ENCODE peak calls at places on chromosomes 13 and 19, in five cellular contexts. One of them, this sample, is unnamed.
A peak's percentile ranks its signal among the peaks of the same experiment; 100 is the strongest.

GRCh38 chr13:75704942-75705320 is 68.8 kb downstream of the LMO7 start:
- DNase-seq in right cardiac atrium: no peak
- DNase-seq in body of pancreas: peak; percentile 71
- DNase-seq in PC-3: peak; percentile 74
- DNase-seq in upper lobe of left lung: peak; percentile 87
- DNase-seq in this sample: no peak

GRCh38 chr19:35291916-35292315 is at the start of gene MAG:
- DNase-seq in right cardiac atrium: no peak
- DNase-seq in upper lobe of left lung: no peak
- DNase-seq in body of pancreas: no peak
- DNase-seq in PC-3: no peak
- DNase-seq in this sample: no peak

GRCh38 chr13:107258599-107259187 is 690.8 kb upstream of the ARGLU1 start:
- DNase-seq in upper lobe of left lung: no peak
- DNase-seq in body of pancreas: no peak
- DNase-seq in PC-3: peak; percentile 73
- DNase-seq in right cardiac atrium: no peak
- DNase-seq in this sample: no peak

GRCh38 chr19:56119585-56119978 is 1.5 kb downstream of the ZNF787 start:
- DNase-seq in upper lobe of left lung: no peak
- DNase-seq in right cardiac atrium: no peak
- DNase-seq in body of pancreas: peak; percentile 48
- DNase-seq in PC-3: peak; percentile 12
- DNase-seq in this sample: peak; percentile 87

GRCh38 chr19:32308436-32309077 is 36.9 kb upstream of the ZNF507 start:
- DNase-seq in PC-3: no peak
- DNase-seq in upper lobe of left lung: no peak
- DNase-seq in right cardiac atrium: no peak
- DNase-seq in body of pancreas: no peak
- DNase-seq in this sample: no peak

GRCh38 chr19:343451-343931 is 1.1 kb downstream of the MIER2 start:
- DNase-seq in body of pancreas: no peak
- DNase-seq in PC-3: no peak
- DNase-seq in upper lobe of left lung: no peak
- DNase-seq in right cardiac atrium: no peak
- DNase-seq in this sample: peak; percentile 93

GRCh38 chr13:41060723-41061074 is 610 bp upstream of the WBP4 start:
- DNase-seq in body of pancreas: peak; percentile 84
- DNase-seq in PC-3: peak; percentile 67
- DNase-seq in upper lobe of left lung: peak; percentile 80
- DNase-seq in right cardiac atrium: peak; percentile 93
- DNase-seq in this sample: peak; percentile 90

GRCh38 chr13:112899618-112900600 is 69.1 kb upstream of the MCF2L start:
- DNase-seq in right cardiac atrium: peak; percentile 41
- DNase-seq in PC-3: no peak
- DNase-seq in body of pancreas: no peak
- DNase-seq in upper lobe of left lung: peak; percentile 15
- DNase-seq in this sample: peak; percentile 86

GRCh38 chr19:35404879-35405622 is 34.2 kb downstream of the GPR42 start:
- DNase-seq in upper lobe of left lung: no peak
- DNase-seq in right cardiac atrium: no peak
- DNase-seq in PC-3: peak; percentile 36
- DNase-seq in body of pancreas: peak; percentile 53
- DNase-seq in this sample: peak; percentile 93

GRCh38 chr13:45082964-45083363 is 37.3 kb upstream of the GTF2F2 start:
- DNase-seq in PC-3: peak; percentile 92
- DNase-seq in upper lobe of left lung: no peak
- DNase-seq in right cardiac atrium: no peak
- DNase-seq in body of pancreas: no peak
- DNase-seq in this sample: no peak

GRCh38 chr13:32136061-32136460 is 104.5 kb downstream of the FRY start:
- DNase-seq in upper lobe of left lung: no peak
- DNase-seq in body of pancreas: no peak
- DNase-seq in PC-3: no peak
- DNase-seq in right cardiac atrium: no peak
- DNase-seq in this sample: no peak

GRCh38 chr13:56424246-56424645 is 716.5 kb upstream of the PRR20A start:
- DNase-seq in right cardiac atrium: no peak
- DNase-seq in PC-3: no peak
- DNase-seq in upper lobe of left lung: no peak
- DNase-seq in body of pancreas: no peak
- DNase-seq in this sample: no peak

GRCh38 chr13:98480915-98481510 is 95.9 kb downstream of the STK24 start:
- DNase-seq in upper lobe of left lung: no peak
- DNase-seq in right cardiac atrium: no peak
- DNase-seq in PC-3: no peak
- DNase-seq in body of pancreas: peak; percentile 42
- DNase-seq in this sample: no peak

GRCh38 chr13:96003304-96003703 is 49.9 kb downstream of the UGGT2 start:
- DNase-seq in right cardiac atrium: no peak
- DNase-seq in PC-3: peak; percentile 28
- DNase-seq in upper lobe of left lung: no peak
- DNase-seq in body of pancreas: no peak
- DNase-seq in this sample: no peak

GRCh38 chr19:41707871-41708371 is 505 bp upstream of the CEACAM5 start:
- DNase-seq in upper lobe of left lung: peak; percentile 15
- DNase-seq in body of pancreas: no peak
- DNase-seq in right cardiac atrium: no peak
- DNase-seq in PC-3: no peak
- DNase-seq in this sample: no peak

GRCh38 chr13:102800145-102801041 is 1.5 kb downstream of the BIVM start:
- DNase-seq in body of pancreas: peak; percentile 81
- DNase-seq in PC-3: peak; percentile 72
- DNase-seq in right cardiac atrium: peak; percentile 95
- DNase-seq in upper lobe of left lung: peak; percentile 77
- DNase-seq in this sample: peak; percentile 98

GRCh38 chr19:50861496-50862286 is 7.0 kb downstream of the KLK3 start:
- DNase-seq in right cardiac atrium: no peak
- DNase-seq in PC-3: no peak
- DNase-seq in upper lobe of left lung: no peak
- DNase-seq in body of pancreas: no peak
- DNase-seq in this sample: no peak

GRCh38 chr19:15251749-15252397 is 19.6 kb upstream of the EPHX3 start:
- DNase-seq in PC-3: peak; percentile 55
- DNase-seq in body of pancreas: peak; percentile 74
- DNase-seq in upper lobe of left lung: no peak
- DNase-seq in right cardiac atrium: peak; percentile 94
- DNase-seq in this sample: peak; percentile 98

GRCh38 chr13:27353166-27353583 is 71.2 kb upstream of the GTF3A start:
- DNase-seq in right cardiac atrium: no peak
- DNase-seq in upper lobe of left lung: no peak
- DNase-seq in body of pancreas: no peak
- DNase-seq in PC-3: peak; percentile 74
- DNase-seq in this sample: peak; percentile 86

GRCh38 chr19:47723573-47723923 is 10.3 kb downstream of the EHD2 start:
- DNase-seq in upper lobe of left lung: peak; percentile 92
- DNase-seq in body of pancreas: peak; percentile 89
- DNase-seq in right cardiac atrium: peak; percentile 81
- DNase-seq in PC-3: peak; percentile 64
- DNase-seq in this sample: no peak

GRCh38 chr19:44575116-44575700 is 38.2 kb upstream of the IGSF23 start:
- DNase-seq in right cardiac atrium: no peak
- DNase-seq in body of pancreas: no peak
- DNase-seq in upper lobe of left lung: no peak
- DNase-seq in PC-3: peak; percentile 85
- DNase-seq in this sample: no peak

GRCh38 chr19:40213882-40214570 is 4.2 kb downstream of the TTC9B start:
- DNase-seq in upper lobe of left lung: no peak
- DNase-seq in PC-3: no peak
- DNase-seq in body of pancreas: no peak
- DNase-seq in right cardiac atrium: peak; percentile 53
- DNase-seq in this sample: peak; percentile 85

GRCh38 chr19:35555301-35556005 is 8.0 kb downstream of the ATP4A start:
- DNase-seq in right cardiac atrium: peak; percentile 30
- DNase-seq in upper lobe of left lung: no peak
- DNase-seq in PC-3: peak; percentile 25
- DNase-seq in body of pancreas: no peak
- DNase-seq in this sample: peak; percentile 83

GRCh38 chr19:35518313-35518712 is 4.9 kb upstream of the DMKN start:
- DNase-seq in body of pancreas: no peak
- DNase-seq in upper lobe of left lung: peak; percentile 35
- DNase-seq in PC-3: peak; percentile 84
- DNase-seq in right cardiac atrium: peak; percentile 6
- DNase-seq in this sample: peak; percentile 96

GRCh38 chr13:97030705-97031452 is 36.6 kb upstream of the OXGR1 start:
- DNase-seq in PC-3: peak; percentile 60
- DNase-seq in upper lobe of left lung: no peak
- DNase-seq in right cardiac atrium: no peak
- DNase-seq in body of pancreas: no peak
- DNase-seq in this sample: peak; percentile 61

GRCh38 chr13:26926371-26926770 is 165.8 kb upstream of the GPR12 start:
- DNase-seq in body of pancreas: no peak
- DNase-seq in right cardiac atrium: no peak
- DNase-seq in PC-3: no peak
- DNase-seq in upper lobe of left lung: no peak
- DNase-seq in this sample: no peak

GRCh38 chr19:54364775-54365257 is at the start of gene LAIR1:
- DNase-seq in PC-3: no peak
- DNase-seq in upper lobe of left lung: peak; percentile 66
- DNase-seq in body of pancreas: peak; percentile 59
- DNase-seq in right cardiac atrium: peak; percentile 69
- DNase-seq in this sample: no peak

GRCh38 chr13:101942535-101943157 is 459.2 kb downstream of the FGF14 start:
- DNase-seq in upper lobe of left lung: no peak
- DNase-seq in body of pancreas: no peak
- DNase-seq in right cardiac atrium: no peak
- DNase-seq in PC-3: peak; percentile 9
- DNase-seq in this sample: peak; percentile 51

GRCh38 chr13:111204438-111205177 is 89.5 kb downstream of the ARHGEF7 start:
- DNase-seq in PC-3: no peak
- DNase-seq in right cardiac atrium: peak; percentile 81
- DNase-seq in upper lobe of left lung: peak; percentile 69
- DNase-seq in body of pancreas: peak; percentile 50
- DNase-seq in this sample: peak; percentile 77

GRCh38 chr13:111201304-111201940 is 86.3 kb downstream of the ARHGEF7 start:
- DNase-seq in right cardiac atrium: no peak
- DNase-seq in upper lobe of left lung: no peak
- DNase-seq in body of pancreas: no peak
- DNase-seq in PC-3: no peak
- DNase-seq in this sample: no peak

GRCh38 chr13:111203742-111204386 is 88.8 kb downstream of the ARHGEF7 start:
- DNase-seq in PC-3: no peak
- DNase-seq in upper lobe of left lung: no peak
- DNase-seq in right cardiac atrium: peak; percentile 60
- DNase-seq in body of pancreas: no peak
- DNase-seq in this sample: no peak

GRCh38 chr13:111202149-111202548 is 87.0 kb downstream of the ARHGEF7 start:
- DNase-seq in PC-3: no peak
- DNase-seq in body of pancreas: no peak
- DNase-seq in upper lobe of left lung: no peak
- DNase-seq in right cardiac atrium: no peak
- DNase-seq in this sample: no peak

DNA sequence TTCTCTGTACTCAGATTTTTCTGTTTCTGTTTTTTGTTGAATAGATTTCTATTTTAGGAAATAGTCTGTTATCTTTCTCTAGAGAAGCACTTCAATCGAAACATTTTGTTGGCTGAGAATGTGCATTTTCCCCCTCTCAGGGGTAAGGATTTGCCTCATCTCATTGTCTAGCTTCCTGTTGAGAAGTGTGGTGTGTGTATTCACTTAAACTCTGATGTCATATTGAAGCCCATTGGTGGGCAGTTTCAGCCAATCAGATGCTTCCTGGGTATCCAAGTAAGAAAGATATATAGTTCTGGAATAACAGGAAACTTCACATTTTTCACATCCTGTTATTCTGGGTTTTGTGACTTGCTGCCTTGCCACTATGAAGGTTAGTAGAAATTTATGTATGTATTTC is 87.6 kb downstream of the ARHGEF7 start:
- DNase-seq in PC-3: peak; percentile 18
- DNase-seq in body of pancreas: no peak
- DNase-seq in right cardiac atrium: no peak
- DNase-seq in upper lobe of left lung: no peak
- DNase-seq in this sample: peak; percentile 94
- H3K27ac ChIP-seq in PC-3: no peak overlapping the region
- H3K27ac ChIP-seq in body of pancreas: no peak overlapping the region
- H3K27ac ChIP-seq in right cardiac atrium: no peak overlapping the region
- H3K27ac ChIP-seq in upper lobe of left lung: peak overlapping the region; percentile 32
- H3K27ac ChIP-seq in this sample: peak overlapping the region; percentile 72

DNA sequence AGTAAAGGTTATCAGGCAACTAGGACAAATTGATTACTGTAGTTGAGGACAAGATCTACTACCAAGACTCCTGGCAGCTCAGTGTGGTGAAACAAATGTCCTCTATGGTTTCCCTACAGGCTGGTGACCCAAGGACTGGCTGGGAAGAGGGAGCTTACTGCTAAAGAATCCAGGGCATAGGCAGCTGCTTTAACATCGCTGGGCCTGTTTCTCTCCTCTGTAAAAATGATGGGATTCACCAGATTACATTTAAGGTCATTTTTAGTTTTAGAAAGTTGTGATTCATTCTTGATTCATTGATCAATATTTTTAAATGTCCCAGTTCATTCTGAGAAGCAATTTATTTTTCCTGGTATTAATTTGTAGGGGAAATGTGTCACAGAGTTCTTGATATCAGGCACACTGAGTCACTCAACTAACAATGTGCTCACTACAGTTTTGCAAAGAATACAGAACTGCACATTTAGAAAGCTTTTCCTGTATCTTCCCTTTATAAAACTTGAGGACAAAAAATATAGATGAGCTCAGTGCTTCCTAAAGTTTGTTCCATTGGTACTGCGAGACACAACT is 19.6 kb upstream of the FAM124A start:
- DNase-seq in upper lobe of left lung: no peak
- DNase-seq in body of pancreas: no peak
- DNase-seq in PC-3: peak; percentile 48
- DNase-seq in right cardiac atrium: no peak
- DNase-seq in this sample: no peak
- H3K27ac ChIP-seq in upper lobe of left lung: no peak overlapping the region
- H3K27ac ChIP-seq in body of pancreas: no peak overlapping the region
- H3K27ac ChIP-seq in PC-3: no peak overlapping the region
- H3K27ac ChIP-seq in right cardiac atrium: no peak overlapping the region
- H3K27ac ChIP-seq in this sample: no peak overlapping the region

DNA sequence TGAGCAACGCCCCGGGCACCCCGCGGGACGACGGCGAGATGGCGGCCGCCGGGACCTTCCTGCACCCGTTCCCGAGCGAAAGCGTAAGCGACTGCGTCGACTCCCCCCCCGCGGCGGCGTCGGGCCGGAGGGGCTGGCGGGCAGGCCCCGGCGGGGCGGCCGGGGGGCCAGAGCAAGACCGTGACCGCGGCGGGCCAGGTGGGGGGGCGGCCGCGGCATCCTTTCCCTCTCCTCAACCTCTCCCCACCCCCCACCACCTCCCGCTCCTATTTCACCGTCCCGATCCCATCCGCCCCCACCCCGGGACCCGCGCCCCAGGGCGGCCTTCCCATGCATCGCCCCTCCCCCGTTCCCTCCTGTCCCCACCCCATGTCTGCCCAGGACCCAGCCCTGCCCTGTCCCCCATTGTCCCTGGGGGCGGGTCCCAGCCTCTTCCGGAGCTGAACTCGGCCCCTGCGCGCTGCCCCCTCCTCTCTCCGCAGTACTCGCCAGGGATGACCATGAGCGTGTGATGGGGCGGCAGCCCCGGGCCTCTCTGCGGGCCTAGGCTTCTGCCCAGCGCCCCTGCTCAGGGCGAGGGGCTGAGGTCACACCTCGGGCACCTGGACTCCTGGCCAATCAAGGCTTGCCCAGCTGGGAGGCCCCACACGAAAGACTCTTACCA is 4.1 kb downstream of the ISYNA1 start:
- DNase-seq in upper lobe of left lung: no peak
- DNase-seq in PC-3: no peak
- DNase-seq in right cardiac atrium: peak; percentile 84
- DNase-seq in body of pancreas: no peak
- DNase-seq in this sample: peak; percentile 81
- H3K27ac ChIP-seq in upper lobe of left lung: peak overlapping the region; percentile 49
- H3K27ac ChIP-seq in PC-3: no peak overlapping the region
- H3K27ac ChIP-seq in right cardiac atrium: no peak overlapping the region
- H3K27ac ChIP-seq in body of pancreas: peak overlapping the region; percentile 53
- H3K27ac ChIP-seq in this sample: no peak overlapping the region

GRCh38 chr19:18848860-18849661 is 17.3 kb downstream of the UPF1 start:
- DNase-seq in right cardiac atrium: peak; percentile 87
- DNase-seq in PC-3: no peak
- DNase-seq in body of pancreas: peak; percentile 78
- DNase-seq in upper lobe of left lung: peak; percentile 79
- DNase-seq in this sample: peak; percentile 98
- H3K27ac ChIP-seq in right cardiac atrium: peak overlapping the region; percentile 87
- H3K27ac ChIP-seq in PC-3: no peak overlapping the region
- H3K27ac ChIP-seq in body of pancreas: peak overlapping the region; percentile 62
- H3K27ac ChIP-seq in upper lobe of left lung: peak overlapping the region; percentile 71
- H3K27ac ChIP-seq in this sample: peak overlapping the region; percentile 90